ENCODE peak calls at places on chromosome 3, in ten cellular contexts. J is transverse colon, R is uterus, O is ovary, C is IMR-90, V is A549, S is heart left ventricle, E is endothelial cell of umbilical vein, N is prostate gland, F is right lobe of liver. A is an unnamed sample.
A peak's percentile ranks its signal among the peaks of the same experiment; 100 is the strongest.

GRCh38 chr3:47370887-47371697 is 9.7 kb upstream of the PTPN23 start:
- DNase-seq in J (peak; percentile 23), R (no peak), O (no peak), C (no peak), V (peak; percentile 30), S (no peak), E (no peak), N (no peak), F (peak; percentile 43), A (no peak)

GRCh38 chr3:196246612-196247308 is 30.4 kb downstream of the SLC51A start:
- DNase-seq in J (no peak), R (no peak), O (no peak), C (peak; percentile 83), V (no peak), S (no peak), E (no peak), N (no peak), F (no peak), A (no peak)

GRCh38 chr3:120090422-120090821 is 3.8 kb downstream of the GSK3B start:
- DNase-seq in J (no peak), R (no peak), O (no peak), C (no peak), V (no peak), S (no peak), E (peak; percentile 5), N (no peak), F (no peak), A (no peak)

GRCh38 chr3:42118762-42119361 is 27.7 kb downstream of the TRAK1 start:
- DNase-seq in J (peak; percentile 42), R (no peak), O (no peak), C (peak; percentile 49), V (peak; percentile 72), S (no peak), E (peak; percentile 75), N (peak; percentile 67), F (no peak), A (no peak)

GRCh38 chr3:124886168-124887051 is 755 bp downstream of the ITGB5 start:
- DNase-seq in J (peak; percentile 70), R (peak; percentile 40), O (peak; percentile 41), C (peak; percentile 38), V (peak; percentile 52), S (peak; percentile 47), E (peak; percentile 40), N (peak; percentile 62), F (peak; percentile 80), A (no peak)

GRCh38 chr3:16899919-16900318 is 15.2 kb downstream of the PLCL2 start:
- DNase-seq in J (no peak), R (no peak), O (no peak), C (no peak), V (no peak), S (no peak), E (no peak), N (no peak), F (no peak), A (no peak)

GRCh38 chr3:51935886-51936755 is 5.6 kb downstream of the RRP9 start:
- DNase-seq in J (no peak), R (no peak), O (peak; percentile 12), C (no peak), V (no peak), S (no peak), E (no peak), N (no peak), F (no peak), A (no peak)

GRCh38 chr3:63967675-63968611 is 55.4 kb downstream of the PSMD6 start:
- DNase-seq in J (peak; percentile 57), R (peak; percentile 36), O (peak; percentile 30), C (peak; percentile 70), V (no peak), S (peak; percentile 18), E (peak; percentile 49), N (no peak), F (peak; percentile 43), A (no peak)

GRCh38 chr3:141127344-141128125 is 76.4 kb downstream of the SPSB4 start:
- DNase-seq in J (no peak), R (no peak), O (no peak), C (no peak), V (no peak), S (no peak), E (no peak), N (no peak), F (no peak), A (peak; percentile 82)

GRCh38 chr3:53056442-53056841 is 10.6 kb upstream of the SFMBT1 start:
- DNase-seq in J (no peak), R (no peak), O (no peak), C (peak; percentile 24), V (no peak), S (no peak), E (no peak), N (no peak), F (no peak), A (no peak)

GRCh38 chr3:44571024-44571423 is 13.7 kb upstream of the ZNF660 start:
- DNase-seq in J (no peak), R (no peak), O (no peak), C (no peak), V (no peak), S (no peak), E (no peak), N (no peak), F (no peak), A (no peak)

GRCh38 chr3:44576661-44577060 is 8.1 kb upstream of the ZNF660 start:
- DNase-seq in J (no peak), R (no peak), O (no peak), C (no peak), V (no peak), S (no peak), E (no peak), N (no peak), F (no peak), A (no peak)
- H3K9me3 ChIP-seq in J (no peaks in the 10 kb centered on the region), R (no peaks in the 10 kb centered on the region), O (no peaks in the 10 kb centered on the region), C (peaks cover 12% of the 10 kb centered on the region), V (peaks cover 3% of the 10 kb centered on the region), S (peaks cover 10% of the 10 kb centered on the region), E (no peaks in the 10 kb centered on the region), N (no peaks in the 10 kb centered on the region), F (peaks cover 5% of the 10 kb centered on the region), A (peaks cover 4% of the 10 kb centered on the region)

GRCh38 chr3:50378757-50379156 is 19.4 kb upstream of the TMEM115 start:
- DNase-seq in J (no peak), R (no peak), O (no peak), C (no peak), V (no peak), S (no peak), E (no peak), N (no peak), F (no peak), A (no peak)

GRCh38 chr3:50381315-50381714 is 22.0 kb upstream of the TMEM115 start:
- DNase-seq in J (no peak), R (no peak), O (no peak), C (no peak), V (no peak), S (no peak), E (no peak), N (no peak), F (no peak), A (no peak)

GRCh38 chr3:50375200-50375931 is 16.0 kb upstream of the TMEM115 start:
- DNase-seq in J (no peak), R (no peak), O (no peak), C (no peak), V (no peak), S (no peak), E (no peak), N (no peak), F (no peak), A (no peak)

GRCh38 chr3:50380375-50381085 is 21.2 kb upstream of the TMEM115 start:
- DNase-seq in J (no peak), R (no peak), O (no peak), C (no peak), V (no peak), S (no peak), E (no peak), N (no peak), F (no peak), A (no peak)

DNA sequence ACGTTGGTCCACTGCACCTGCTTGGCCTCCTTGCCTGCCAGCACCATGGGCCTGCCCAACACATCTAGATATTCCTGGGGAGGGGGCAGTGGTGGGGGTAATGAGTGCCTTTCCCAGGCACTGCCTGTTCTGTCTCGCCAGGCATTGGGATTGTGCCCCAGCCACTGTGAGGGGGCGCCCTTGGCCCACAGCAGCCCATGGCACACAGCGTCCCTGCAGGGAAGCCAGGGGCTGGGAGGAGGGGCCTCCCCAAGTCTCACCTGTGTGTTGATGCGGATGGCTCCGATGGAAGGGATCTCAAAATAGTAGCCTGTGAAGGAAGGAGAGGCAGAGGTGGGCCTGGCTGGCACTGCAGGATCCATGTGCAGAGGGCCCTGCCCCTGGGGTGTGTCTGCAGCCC is 18.7 kb upstream of the TMEM115 start:
- DNase-seq in J (no peak), R (no peak), O (no peak), C (no peak), V (no peak), S (no peak), E (no peak), N (no peak), F (no peak), A (no peak)
- TF ChIP-seq POLR2A in J (no peak), R (no peak), O (no peak), C (no peak), V (no peak), S (no peak), E (no peak), N (no peak), F (no peak), A (no peak)

DNA sequence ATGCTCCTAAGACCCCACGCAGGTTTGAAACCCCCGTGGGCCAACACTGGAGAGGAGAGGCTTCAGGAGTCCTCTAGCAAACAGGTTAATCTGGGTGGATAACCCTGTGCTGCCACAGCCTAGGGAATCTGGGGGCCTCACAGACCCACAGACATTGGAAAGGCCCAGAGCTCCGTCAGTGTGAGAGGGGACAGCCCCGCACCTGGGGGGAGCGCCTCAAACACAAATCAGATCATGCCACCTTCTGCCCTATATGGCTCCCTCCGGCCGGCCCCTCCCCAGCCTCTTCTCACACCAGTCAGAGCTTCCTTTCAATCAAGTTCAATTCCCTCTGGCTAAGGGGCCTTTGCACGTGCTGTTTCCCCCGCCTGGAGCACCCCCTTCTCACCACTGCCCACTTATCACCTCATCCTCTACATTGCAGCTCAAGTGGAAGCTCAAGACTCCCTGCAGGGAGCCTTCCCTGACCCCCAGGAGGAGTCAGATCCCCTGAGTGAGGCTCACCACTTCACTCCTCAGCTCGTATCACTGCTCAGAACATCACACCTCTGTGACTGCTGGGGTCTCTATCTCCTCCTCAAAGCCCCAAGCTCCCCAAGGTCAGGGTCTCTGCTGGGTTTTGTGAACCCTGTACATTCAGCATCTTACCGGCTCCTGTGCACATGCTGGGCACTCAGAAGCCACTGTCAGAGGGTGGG is 24.1 kb downstream of the FBLN2 start:
- DNase-seq in J (no peak), R (no peak), O (no peak), C (no peak), V (no peak), S (no peak), E (no peak), N (no peak), F (no peak), A (no peak)
- H3K9me3 ChIP-seq in J (no peaks in the 10 kb centered on the region), R (no peaks in the 10 kb centered on the region), O (no peaks in the 10 kb centered on the region), C (no peaks in the 10 kb centered on the region), V (no peaks in the 10 kb centered on the region), S (no peaks in the 10 kb centered on the region), E (no peaks in the 10 kb centered on the region), N (no peaks in the 10 kb centered on the region), F (no peaks in the 10 kb centered on the region), A (no peaks in the 10 kb centered on the region)

DNA sequence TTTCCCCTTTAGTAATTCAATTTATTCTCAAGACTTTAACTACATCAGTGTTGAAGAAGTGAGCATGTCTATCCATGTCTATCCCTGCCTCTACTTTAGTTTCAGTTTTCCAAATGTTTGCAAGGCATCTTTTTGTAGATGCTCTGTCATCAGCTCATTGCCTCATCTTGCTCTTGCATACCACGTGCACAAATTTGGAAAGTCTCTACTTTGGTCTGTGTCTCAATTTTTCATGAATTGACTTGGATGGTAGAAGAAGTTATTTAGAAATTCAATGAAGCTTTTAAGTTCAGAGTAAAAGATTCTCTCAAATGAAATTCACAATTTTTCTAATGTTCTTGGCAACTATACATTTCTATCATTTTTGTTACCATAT is 55.3 kb downstream of the CLDN1 start:
- DNase-seq in J (no peak), R (no peak), O (no peak), C (no peak), V (no peak), S (no peak), E (no peak), N (no peak), F (no peak), A (no peak)
- TF ChIP-seq POLR2A in J (no peak), R (no peak), O (no peak), C (no peak), V (no peak), S (no peak), E (no peak), N (no peak), F (no peak), A (no peak)

A was measured in esophagus muscularis mucosa.